ENCODE peak calls at places on chromosomes 5 and 9, in four cellular contexts. C is HT1080, S is stromal cell of bone marrow, E is psoas muscle. D is an unnamed sample.

GRCh38 chr9:137046094-137046787 is at the start of gene NPDC1:
- DNase-seq in E (peak), C (peak), S (no peak), D (peak)

GRCh38 chr9:73807956-73808355 is 656.3 kb downstream of the ANXA1 start:
- DNase-seq in E (no peak), S (no peak), C (peak), D (no peak)

GRCh38 chr5:429453-430188 is 13.4 kb upstream of the EXOC3 start:
- DNase-seq in S (peak), E (no peak), C (no peak), D (no peak)

GRCh38 chr5:7503564-7503963 is 107.6 kb downstream of the ADCY2 start:
- DNase-seq in S (no peak), E (no peak), C (no peak), D (no peak)

GRCh38 chr5:137305971-137306592 is 193.0 kb downstream of the SPOCK1 start:
- DNase-seq in C (no peak), E (no peak), S (no peak), D (no peak)

GRCh38 chr9:107064378-107064777 is 201.4 kb downstream of the ZNF462 start:
- DNase-seq in C (no peak), S (no peak), E (no peak), D (no peak)

GRCh38 chr5:64947031-64947430 is 178.3 kb downstream of the CWC27 start:
- DNase-seq in E (no peak), C (no peak), S (no peak), D (peak)

GRCh38 chr9:75084081-75084672 is 3.8 kb downstream of the NMRK1 start:
- DNase-seq in C (no peak), E (no peak), S (no peak), D (no peak)

GRCh38 chr9:129598089-129598596 is 22.8 kb downstream of the C9orf50 start:
- DNase-seq in S (no peak), C (no peak), E (no peak), D (no peak)

GRCh38 chr5:142007237-142007544 is 5.6 kb downstream of the GNPDA1 start:
- DNase-seq in S (no peak), E (no peak), C (no peak), D (no peak)

GRCh38 chr9:118455781-118456180 is 751.6 kb downstream of the TLR4 start:
- DNase-seq in S (no peak), C (peak), E (no peak), D (peak)

GRCh38 chr5:108521841-108522506 is 140.1 kb upstream of the FBXL17 start:
- DNase-seq in C (peak), E (no peak), S (peak), D (peak)

GRCh38 chr9:120434532-120434931 is 145.4 kb downstream of the CDK5RAP2 start:
- DNase-seq in C (no peak), E (peak), S (peak), D (no peak)

GRCh38 chr5:36344900-36345299 is 43.2 kb upstream of the RANBP3L start:
- DNase-seq in S (no peak), E (no peak), C (no peak), D (no peak)

GRCh38 chr5:125823572-125823971 is 599.6 kb upstream of the GRAMD2B start:
- DNase-seq in E (no peak), S (peak), C (peak), D (no peak)

GRCh38 chr5:10600629-10601245 is 36.9 kb downstream of the ANKRD33B start:
- DNase-seq in S (no peak), E (no peak), C (peak), D (no peak)

GRCh38 chr5:173744527-173744926 is 128.1 kb upstream of the BOD1 start:
- DNase-seq in S (no peak), E (no peak), C (no peak), D (peak)

GRCh38 chr5:176170084-176170483 is 68.1 kb upstream of the SIMC1 start:
- DNase-seq in E (no peak), C (no peak), S (no peak), D (no peak)